ENCODE peak calls at places on chromosomes 3 and 15, in four cellular contexts. E, U, S and L are unnamed samples.

GRCh38 chr3:53123953-53124352 is 6.3 kb downstream of the RFT1 start:
- DNase-seq in U (no peak), S (no peak), E (no peak), L (no peak)

GRCh38 chr15:99683000-99683670 is 50.1 kb downstream of the LYSMD4 start:
- DNase-seq in S (no peak), E (no peak), U (no peak), L (no peak)

GRCh38 chr15:43541785-43542184 is 24.4 kb downstream of the MAP1A start:
- DNase-seq in S (no peak), U (no peak), E (no peak), L (no peak)

GRCh38 chr3:31725568-31725967 is 192.8 kb downstream of the STT3B start:
- DNase-seq in U (no peak), E (no peak), S (no peak), L (no peak)

GRCh38 chr15:60673918-60674558 is 195.1 kb upstream of the ICE2 start:
- DNase-seq in E (peak), U (peak), S (no peak), L (peak)

GRCh38 chr15:58934521-58934920 is 1.0 kb upstream of the SLTM start:
- DNase-seq in E (no peak), S (no peak), U (no peak), L (no peak)

GRCh38 chr15:31265871-31266711 is 60.5 kb upstream of the KLF13 start:
- DNase-seq in E (no peak), U (peak), S (no peak), L (no peak)

GRCh38 chr3:172808969-172809546 is 58.5 kb downstream of the ECT2 start:
- DNase-seq in E (peak), U (no peak), S (peak), L (no peak)

GRCh38 chr15:22873204-22873701 is 34.8 kb downstream of the NIPA2 start:
- DNase-seq in S (no peak), E (no peak), U (no peak), L (no peak)

GRCh38 chr3:108298056-108298455 is 1.7 kb downstream of the HHLA2 start:
- DNase-seq in U (no peak), S (no peak), E (no peak), L (no peak)

GRCh38 chr15:42591238-42591936 is 16.0 kb downstream of the STARD9 start:
- DNase-seq in S (no peak), U (no peak), E (no peak), L (no peak)

GRCh38 chr15:35089556-35089955 is 4.5 kb upstream of the NANOGP8 start:
- DNase-seq in U (no peak), E (no peak), S (no peak), L (no peak)